ENCODE peak calls at places on chromosomes 7 and 10, in five cellular contexts. H is astrocyte of the spinal cord, U is left colon, K is EH, Q is progenitor cell of endocrine pancreas. R is an unnamed sample.

GRCh38 chr7:157347217-157347904 is 10.6 kb downstream of the DNAJB6 start:
- DNase-seq in U (no peak), Q (no peak), H (peak), K (peak), R (no peak)

GRCh38 chr10:98030093-98030821 is at the start of gene CRTAC1:
- DNase-seq in H (peak), Q (peak), K (peak), U (peak), R (peak)

GRCh38 chr7:91953618-91954017 is 13.0 kb downstream of the AKAP9 start:
- DNase-seq in Q (no peak), U (no peak), K (peak), H (peak), R (no peak)

GRCh38 chr7:99193527-99194214 is 14.2 kb downstream of the KPNA7 start:
- DNase-seq in Q (no peak), K (peak), U (no peak), H (peak), R (no peak)

GRCh38 chr7:65980478-65981250 is 1.3 kb downstream of the GUSB start:
- DNase-seq in Q (no peak), K (peak), H (no peak), U (peak), R (peak)

GRCh38 chr7:97421307-97421905 is 303.9 kb downstream of the SDHAF3 start:
- DNase-seq in Q (no peak), K (no peak), U (no peak), H (no peak), R (no peak)

GRCh38 chr10:69069090-69070042 is 18.5 kb upstream of the SRGN start:
- DNase-seq in H (no peak), Q (no peak), K (peak), U (no peak), R (no peak)

GRCh38 chr7:143382126-143382790 is 1.1 kb downstream of the ZYX start:
- DNase-seq in U (no peak), H (no peak), Q (no peak), K (no peak), R (peak)

R was measured in left lung.